ENCODE peak calls at places on chromosome 11, in eight cellular contexts. C is HCT116, R is GM23338, U is fibroblast of lung, A is neural progenitor cell, P is IMR-90, W is astrocyte, H is SK-N-SH. V is an unnamed sample.

GRCh38 chr11:135062994-135063393 is 651.0 kb upstream of the B3GAT1 start:
- DNase-seq in C (no peak), R (no peak), U (no peak), A (no peak), P (no peak), W (no peak), H (no peak), V (no peak)

GRCh38 chr11:47797633-47798032 is 30.5 kb upstream of the FNBP4 start:
- DNase-seq in C (no peak), R (no peak), U (peak; percentile 67), A (no peak), P (peak; percentile 89), W (peak; percentile 95), H (no peak), V (peak; percentile 65)

GRCh38 chr11:78310500-78310909 is 107.1 kb downstream of the GAB2 start:
- DNase-seq in C (no peak), R (no peak), U (peak; percentile 55), A (no peak), P (peak; percentile 35), W (peak; percentile 37), H (no peak), V (peak; percentile 34)

GRCh38 chr11:116837231-116838091 is at the start of gene APOA1:
- DNase-seq in C (no peak), R (peak; percentile 25), U (no peak), A (peak; percentile 50), P (no peak), W (no peak), H (peak; percentile 49), V (peak; percentile 73)

GRCh38 chr11:22165799-22166548 is 26.9 kb upstream of the ANO5 start:
- DNase-seq in C (no peak), R (no peak), U (no peak), A (no peak), P (no peak), W (no peak), H (peak; percentile 13), V (no peak)

GRCh38 chr11:134536219-134536618 is 124.2 kb upstream of the B3GAT1 start:
- DNase-seq in C (no peak), R (no peak), U (no peak), A (no peak), P (no peak), W (no peak), H (no peak), V (no peak)

GRCh38 chr11:25734592-25735211 is 597.2 kb upstream of the ANO3 start:
- DNase-seq in C (no peak), R (peak; percentile 88), U (peak; percentile 78), A (peak; percentile 65), P (peak; percentile 19), W (peak; percentile 3), H (peak; percentile 12), V (no peak)

GRCh38 chr11:69013009-69013951 is at the start of gene MRGPRF:
- DNase-seq in C (no peak), R (peak; percentile 66), U (peak; percentile 97), A (peak; percentile 70), P (peak; percentile 91), W (peak; percentile 67), H (peak; percentile 89), V (peak; percentile 97)

GRCh38 chr11:5123802-5124521 is 14.2 kb downstream of the OR52A5 start:
- DNase-seq in C (peak; percentile 56), R (peak; percentile 87), U (peak; percentile 77), A (peak; percentile 79), P (peak; percentile 76), W (peak; percentile 27), H (peak; percentile 22), V (peak; percentile 43)

GRCh38 chr11:70699294-70700221 is 301.2 kb downstream of the CTTN start:
- DNase-seq in C (no peak), R (peak; percentile 85), U (no peak), A (peak; percentile 78), P (no peak), W (no peak), H (peak; percentile 72), V (peak; percentile 6)

GRCh38 chr11:18617688-18618340 is 16.3 kb downstream of the SPTY2D1 start:
- DNase-seq in C (no peak), R (no peak), U (peak; percentile 58), A (no peak), P (peak; percentile 71), W (peak; percentile 70), H (no peak), V (no peak)

GRCh38 chr11:70432580-70432979 is 34.3 kb downstream of the CTTN start:
- DNase-seq in C (no peak), R (no peak), U (no peak), A (no peak), P (no peak), W (no peak), H (no peak), V (peak; percentile 30)

GRCh38 chr11:109998921-109999320 is 94.3 kb upstream of the ZC3H12C start:
- DNase-seq in C (no peak), R (no peak), U (no peak), A (no peak), P (no peak), W (no peak), H (no peak), V (no peak)

GRCh38 chr11:131693756-131694155 is 323.3 kb downstream of the NTM start:
- DNase-seq in C (no peak), R (no peak), U (no peak), A (no peak), P (no peak), W (no peak), H (no peak), V (peak; percentile 15)

GRCh38 chr11:34067383-34068065 is 16.0 kb downstream of the CAPRIN1 start:
- DNase-seq in C (no peak), R (no peak), U (no peak), A (no peak), P (no peak), W (no peak), H (no peak), V (no peak)
- H4K20me1 ChIP-seq in C (peaks cover 41% of the 10 kb centered on the region), R (peaks cover 92% of the 10 kb centered on the region), U (peaks cover 3% of the 10 kb centered on the region), A (peaks cover 98% of the 10 kb centered on the region), P (peaks cover 96% of the 10 kb centered on the region), W (peaks cover 95% of the 10 kb centered on the region), H (peaks cover 100% of the 10 kb centered on the region), V (peaks cover 85% of the 10 kb centered on the region)

GRCh38 chr11:93717501-93717900 is 23.8 kb downstream of the TAF1D start:
- DNase-seq in C (no peak), R (no peak), U (no peak), A (no peak), P (no peak), W (peak; percentile 68), H (no peak), V (no peak)
- H3K27ac ChIP-seq in C (no peak overlapping the region), R (no peak overlapping the region), U (no peak overlapping the region), A (no peak overlapping the region), P (no peak overlapping the region), W (no peak overlapping the region), H (no peak overlapping the region), V (no peak overlapping the region)

DNA sequence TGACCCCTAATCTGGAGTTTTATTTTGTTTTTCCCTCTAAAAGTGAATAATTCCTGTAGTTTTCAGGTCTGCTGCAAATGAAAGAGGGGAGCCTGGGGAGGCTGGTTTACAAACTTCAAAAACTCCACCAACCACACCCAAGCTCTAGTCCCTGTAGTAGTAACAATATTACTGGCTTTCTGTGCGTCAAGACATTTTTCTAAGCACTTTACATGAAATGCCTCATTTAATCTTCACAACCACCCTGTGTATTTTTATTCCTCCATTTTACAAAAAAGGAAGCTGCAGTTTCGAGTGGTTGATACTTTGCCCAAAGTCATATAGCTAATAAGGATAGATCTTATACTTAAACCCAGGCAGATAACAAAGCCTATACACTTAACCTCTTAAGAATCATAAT is 23.5 kb downstream of the CTNND1 start:
- DNase-seq in C (no peak), R (no peak), U (no peak), A (no peak), P (no peak), W (no peak), H (no peak), V (no peak)
- H3K4me1 ChIP-seq in C (peaks cover 100% of the 10 kb centered on the region), R (peaks cover 47% of the 10 kb centered on the region), U (peaks cover 5% of the 10 kb centered on the region), A (peaks cover 45% of the 10 kb centered on the region), P (peaks cover 14% of the 10 kb centered on the region), W (peaks cover 7% of the 10 kb centered on the region), H (no peaks in the 10 kb centered on the region), V (peaks cover 8% of the 10 kb centered on the region)

GRCh38 chr11:33272338-33273107 is 15.3 kb downstream of the HIPK3 start:
- DNase-seq in C (no peak), R (no peak), U (no peak), A (no peak), P (no peak), W (no peak), H (no peak), V (no peak)
- H4K20me1 ChIP-seq in C (peaks cover 4% of the 10 kb centered on the region), R (no peaks in the 10 kb centered on the region), U (peaks cover 6% of the 10 kb centered on the region), A (peaks cover 17% of the 10 kb centered on the region), P (peaks cover 92% of the 10 kb centered on the region), W (peaks cover 78% of the 10 kb centered on the region), H (peaks cover 94% of the 10 kb centered on the region), V (peaks cover 77% of the 10 kb centered on the region)

GRCh38 chr11:96218901-96219300 is 124.1 kb downstream of the MAML2 start:
- DNase-seq in C (no peak), R (no peak), U (no peak), A (no peak), P (no peak), W (no peak), H (no peak), V (no peak)

GRCh38 chr11:96219981-96220623 is 122.9 kb downstream of the MAML2 start:
- DNase-seq in C (no peak), R (peak; percentile 45), U (peak; percentile 56), A (peak; percentile 26), P (peak; percentile 62), W (no peak), H (no peak), V (no peak)

GRCh38 chr11:96218013-96218412 is 125.0 kb downstream of the MAML2 start:
- DNase-seq in C (no peak), R (no peak), U (peak; percentile 73), A (no peak), P (no peak), W (no peak), H (no peak), V (no peak)

GRCh38 chr11:96222102-96222501 is 120.9 kb downstream of the MAML2 start:
- DNase-seq in C (no peak), R (no peak), U (no peak), A (no peak), P (peak; percentile 56), W (no peak), H (no peak), V (no peak)

GRCh38 chr11:96221244-96222070 is 121.5 kb downstream of the MAML2 start:
- DNase-seq in C (no peak), R (no peak), U (no peak), A (no peak), P (no peak), W (no peak), H (no peak), V (no peak)
- H3K27ac ChIP-seq in C (no peak overlapping the region), R (no peak overlapping the region), U (no peak overlapping the region), A (no peak overlapping the region), P (no peak overlapping the region), W (no peak overlapping the region), H (no peak overlapping the region), V (no peak overlapping the region)

GRCh38 chr11:34600339-34601084 is 20.4 kb upstream of the EHF start:
- DNase-seq in C (peak; percentile 68), R (no peak), U (no peak), A (no peak), P (peak; percentile 8), W (peak; percentile 58), H (peak; percentile 12), V (no peak)
- H3K4me1 ChIP-seq in C (peaks cover 74% of the 10 kb centered on the region), R (no peaks in the 10 kb centered on the region), U (peaks cover 19% of the 10 kb centered on the region), A (peaks cover 8% of the 10 kb centered on the region), P (peaks cover 18% of the 10 kb centered on the region), W (peaks cover 26% of the 10 kb centered on the region), H (peaks cover 17% of the 10 kb centered on the region), V (peaks cover 25% of the 10 kb centered on the region)

GRCh38 chr11:43933226-43933607 is 9.2 kb upstream of the C11orf96 start:
- DNase-seq in C (no peak), R (no peak), U (no peak), A (no peak), P (no peak), W (no peak), H (no peak), V (no peak)
- H4K20me1 ChIP-seq in C (no peaks in the 10 kb centered on the region), R (no peaks in the 10 kb centered on the region), U (no peaks in the 10 kb centered on the region), A (no peaks in the 10 kb centered on the region), P (no peaks in the 10 kb centered on the region), W (no peaks in the 10 kb centered on the region), H (no peaks in the 10 kb centered on the region), V (no peaks in the 10 kb centered on the region)